ENCODE peak calls at places on chromosomes 7 and 10, in ten cellular contexts. K is SK-MEL-5; C is HT1080; Z is DMS 273 treated with DMSO at 0.1 percent for 48 hours; X is stomach; B is HTR-8/SVneo; O is astrocyte of the spinal cord; F is NCI-H1105 treated with DMSO at 0.1 percent for 48 hours; Y is NCI-H1092 treated with DMSO at 0.1 percent for 48 hours; H is stimulated activated CD4-positive, alpha-beta T cell treated with anti-CD3 and anti-CD28 coated beads, Interleukin-4, amount 100 ng/mL, for 48 hours. D is an unnamed sample.
A peak's percentile ranks its signal among the peaks of the same experiment; 100 is the strongest.

GRCh38 chr7:85135931-85136330 is 50.9 kb downstream of the SEMA3D start:
- DNase-seq in Z (no peak), C (peak; percentile 74), Y (no peak), O (peak; percentile 68), X (no peak), H (no peak), F (no peak), B (peak; percentile 31), K (no peak), D (no peak)

GRCh38 chr10:128287921-128288320 is 161.7 kb upstream of the MKI67 start:
- DNase-seq in H (no peak), F (no peak), O (no peak), X (no peak), K (no peak), C (no peak), Z (no peak), Y (no peak), B (no peak), D (no peak)

GRCh38 chr7:100247152-100247757 is 27.5 kb downstream of the PVRIG start:
- DNase-seq in Z (peak; percentile 84), K (no peak), B (peak; percentile 77), F (peak; percentile 70), X (peak; percentile 28), C (peak; percentile 91), Y (peak; percentile 67), H (no peak), O (peak; percentile 83), D (no peak)

GRCh38 chr7:130904031-130904757 is 170.2 kb upstream of the KLF14 start:
- DNase-seq in B (peak; percentile 62), H (no peak), C (peak; percentile 96), Y (no peak), F (no peak), X (no peak), O (peak; percentile 94), K (no peak), Z (no peak), D (no peak)

GRCh38 chr10:72084094-72084459 is 4.3 kb downstream of the SPOCK2 start:
- DNase-seq in B (no peak), Z (no peak), F (no peak), C (no peak), X (peak; percentile 63), O (no peak), K (no peak), H (no peak), Y (no peak), D (no peak)

GRCh38 chr10:103044942-103045489 is 126.9 kb downstream of the CNNM2 start:
- DNase-seq in Z (no peak), K (no peak), O (peak; percentile 58), X (no peak), C (no peak), B (no peak), Y (no peak), F (no peak), H (no peak), D (no peak)

GRCh38 chr7:37282927-37283326 is 165.7 kb downstream of the ELMO1 start:
- DNase-seq in H (no peak), X (no peak), Y (no peak), O (no peak), F (no peak), C (no peak), Z (no peak), K (no peak), B (no peak), D (no peak)

GRCh38 chr10:103685880-103686669 is 169.3 kb downstream of the SH3PXD2A start:
- DNase-seq in Z (no peak), H (peak; percentile 65), C (peak; percentile 45), K (peak; percentile 52), F (peak; percentile 31), Y (peak; percentile 17), O (peak; percentile 53), B (peak; percentile 84), X (peak; percentile 82), D (peak; percentile 88)

GRCh38 chr10:130621231-130621775 is 485.1 kb downstream of the GLRX3 start:
- DNase-seq in F (no peak), H (no peak), B (no peak), Z (no peak), O (no peak), Y (no peak), X (no peak), K (no peak), C (no peak), D (no peak)

GRCh38 chr7:135793841-135794240 is 45.2 kb upstream of the FAM180A start:
- DNase-seq in Y (no peak), Z (no peak), O (no peak), C (no peak), H (no peak), K (no peak), F (no peak), X (no peak), B (no peak), D (no peak)

GRCh38 chr7:65731562-65732035 is 141.3 kb upstream of the VKORC1L1 start:
- DNase-seq in X (peak; percentile 37), K (no peak), Y (peak; percentile 31), B (no peak), H (no peak), Z (no peak), C (no peak), O (peak; percentile 16), F (peak; percentile 71), D (no peak)

GRCh38 chr7:155995183-155995612 is 182.9 kb upstream of the SHH start:
- DNase-seq in Z (no peak), H (no peak), C (no peak), O (no peak), Y (no peak), X (no peak), B (no peak), K (no peak), F (no peak), D (no peak)

GRCh38 chr7:155972247-155972646 is 160.0 kb upstream of the SHH start:
- DNase-seq in K (no peak), X (no peak), Z (no peak), O (no peak), F (no peak), H (no peak), Y (no peak), C (no peak), B (no peak), D (no peak)

GRCh38 chr7:87779806-87780205 is 96.4 kb downstream of the SLC25A40 start:
- DNase-seq in C (no peak), Y (no peak), X (no peak), B (no peak), Z (no peak), H (no peak), O (no peak), K (no peak), F (no peak), D (no peak)

GRCh38 chr7:12712236-12712635 is 24.8 kb downstream of the ARL4A start:
- DNase-seq in X (no peak), H (no peak), Z (no peak), B (no peak), Y (no peak), F (peak; percentile 86), O (no peak), C (no peak), K (no peak), D (no peak)

GRCh38 chr7:4227105-4228010 is 454.7 kb upstream of the FOXK1 start:
- DNase-seq in C (no peak), H (no peak), X (no peak), Z (peak; percentile 9), O (peak; percentile 7), Y (peak; percentile 49), K (no peak), F (no peak), B (no peak), D (no peak)

GRCh38 chr7:156034397-156034796 is 222.1 kb upstream of the SHH start:
- DNase-seq in B (no peak), Y (no peak), F (no peak), K (peak; percentile 90), Z (no peak), H (no peak), X (no peak), C (peak; percentile 72), O (no peak), D (no peak)

GRCh38 chr10:79399242-79399831 is 46.1 kb downstream of the ZCCHC24 start:
- DNase-seq in Z (peak; percentile 48), O (peak; percentile 98), F (no peak), H (no peak), B (peak; percentile 79), K (peak; percentile 42), Y (no peak), X (peak; percentile 81), C (peak; percentile 90), D (peak; percentile 81)

GRCh38 chr7:80499350-80499955 is 12.4 kb downstream of the GNAT3 start:
- DNase-seq in H (no peak), Z (no peak), C (peak; percentile 87), B (no peak), O (peak; percentile 90), X (no peak), K (peak; percentile 96), Y (no peak), F (no peak), D (no peak)

GRCh38 chr7:148445260-148446044 is 145.1 kb upstream of the C7orf33 start:
- DNase-seq in F (no peak), K (no peak), O (no peak), Y (no peak), X (no peak), C (no peak), H (no peak), B (no peak), Z (no peak), D (no peak)

GRCh38 chr10:99779335-99779734 is 3.1 kb upstream of the ABCC2 start:
- DNase-seq in F (no peak), X (no peak), K (peak; percentile 87), Y (no peak), B (peak; percentile 57), Z (no peak), C (peak; percentile 92), H (no peak), O (peak; percentile 79), D (no peak)

GRCh38 chr10:101120884-101121660 is 10.0 kb upstream of the TLX1 start:
- DNase-seq in K (no peak), C (no peak), Y (no peak), F (no peak), X (peak; percentile 51), Z (no peak), B (no peak), H (no peak), O (no peak), D (peak; percentile 71)

GRCh38 chr10:106380706-106381105 is 783.8 kb downstream of the SORCS1 start:
- DNase-seq in O (no peak), Z (no peak), K (no peak), Y (no peak), H (no peak), B (no peak), F (no peak), C (peak; percentile 27), X (no peak), D (no peak)

GRCh38 chr7:35253680-35254495 is at the start of gene TBX20:
- DNase-seq in Z (peak; percentile 51), B (no peak), X (peak; percentile 35), O (peak; percentile 22), C (no peak), H (no peak), K (peak; percentile 66), Y (peak; percentile 14), F (no peak), D (peak; percentile 51)

GRCh38 chr10:63458177-63458576 is 7.6 kb downstream of the JMJD1C start:
- DNase-seq in O (no peak), Y (no peak), F (no peak), K (no peak), Z (no peak), H (no peak), C (no peak), B (no peak), X (no peak), D (no peak)

GRCh38 chr10:91343010-91343409 is 67.1 kb upstream of the HECTD2 start:
- DNase-seq in X (no peak), Z (no peak), Y (no peak), K (no peak), H (no peak), C (no peak), F (no peak), B (no peak), O (no peak), D (no peak)

GRCh38 chr10:69232252-69232651 is 12.1 kb downstream of the HKDC1 start:
- DNase-seq in O (peak; percentile 70), B (peak; percentile 84), X (no peak), Z (no peak), K (no peak), H (no peak), Y (no peak), F (no peak), C (peak; percentile 86), D (no peak)

GRCh38 chr10:124935946-124936345 is 6.0 kb upstream of the ZRANB1 start:
- DNase-seq in X (no peak), H (no peak), Z (no peak), B (no peak), F (no peak), Y (no peak), K (no peak), O (no peak), C (peak; percentile 72), D (no peak)

D was measured in colonic mucosa.